ENCODE peak calls at places on chromosomes 12 and 14, in eight cellular contexts. H is right lobe of liver; G is CD8-positive, alpha-beta T cell; Q is small intestine; V is MM.1S; K is astrocyte; J is fibroblast of lung; R is stomach. L is an unnamed sample. For H3K4me1 and H3K36me3, the result is how much of the 10 kb centered on the place peaks cover.

GRCh38 chr12:89370850-89371249 is 18.5 kb upstream of the DUSP6 start:
- DNase-seq in K (peak), Q (no peak), J (peak), R (no peak), V (no peak), H (no peak), G (no peak), L (no peak)

GRCh38 chr14:36835145-36835544 is 173.5 kb downstream of the PAX9 start:
- DNase-seq in G (no peak), K (no peak), H (no peak), Q (no peak), J (no peak), R (no peak), V (no peak), L (no peak)

GRCh38 chr12:124098887-124099286 is 125.9 kb downstream of the ZNF664 start:
- DNase-seq in V (no peak), G (no peak), K (no peak), R (no peak), H (no peak), Q (no peak), J (no peak), L (no peak)

GRCh38 chr14:37842106-37842505 is 246.7 kb downstream of the TTC6 start:
- DNase-seq in H (no peak), R (no peak), K (no peak), J (no peak), V (no peak), G (no peak), Q (no peak), L (no peak)

GRCh38 chr14:92600318-92601053 is 86.9 kb downstream of the RIN3 start:
- DNase-seq in J (peak), G (no peak), Q (no peak), K (peak), R (no peak), V (no peak), H (no peak), L (no peak)

GRCh38 chr12:130356222-130356621 is 18.5 kb downstream of the PIWIL1 start:
- DNase-seq in R (no peak), V (no peak), Q (no peak), H (no peak), G (no peak), K (no peak), J (no peak), L (no peak)

GRCh38 chr14:77011226-77011762 is 17.2 kb downstream of the IRF2BPL start:
- DNase-seq in J (no peak), G (no peak), H (no peak), K (no peak), V (no peak), R (peak), Q (peak), L (no peak)

GRCh38 chr14:90193925-90194324 is 62.4 kb upstream of the PSMC1 start:
- DNase-seq in H (no peak), G (no peak), Q (peak), J (no peak), K (no peak), R (no peak), V (no peak), L (no peak)

GRCh38 chr12:62910549-62911169 is 24.3 kb downstream of the PPM1H start:
- DNase-seq in J (no peak), H (no peak), V (no peak), Q (peak), K (no peak), G (no peak), R (peak), L (no peak)

GRCh38 chr14:39398382-39398781 is 33.9 kb downstream of the FBXO33 start:
- DNase-seq in J (no peak), K (no peak), G (no peak), Q (no peak), V (peak), H (no peak), R (no peak), L (no peak)

GRCh38 chr14:105865266-105865903 is 339.0 kb downstream of the TMEM121 start:
- DNase-seq in V (no peak), G (no peak), R (peak), Q (no peak), J (no peak), H (peak), K (no peak), L (no peak)

GRCh38 chr14:85577542-85578140 is 47.7 kb downstream of the FLRT2 start:
- DNase-seq in J (no peak), Q (no peak), R (no peak), G (no peak), K (no peak), V (no peak), H (no peak), L (no peak)
- H3K4me1 ChIP-seq in J (under half), Q (under half), R (under half), G (under half), K (under half), V (under half), H (under half), L (under half)

GRCh38 chr14:52874389-52874788 is 76.5 kb downstream of the FERMT2 start:
- DNase-seq in K (no peak), J (no peak), H (no peak), G (no peak), Q (no peak), V (no peak), R (no peak), L (no peak)
- H3K36me3 ChIP-seq in K (half or more), J (under half), H (half or more), G (under half), Q (under half), V (under half), R (half or more), L (half or more)

GRCh38 chr14:103541944-103542544 is 13.0 kb downstream of the TRMT61A start:
- DNase-seq in V (no peak), K (no peak), Q (no peak), G (no peak), R (no peak), J (no peak), H (no peak), L (no peak)
- H3K4me1 ChIP-seq in V (under half), K (under half), Q (under half), G (under half), R (half or more), J (under half), H (under half), L (half or more)

GRCh38 chr12:19741132-19741489 is 301.8 kb downstream of the AEBP2 start:
- DNase-seq in H (no peak), Q (no peak), R (no peak), G (no peak), J (no peak), V (no peak), K (no peak), L (no peak)
- H3K36me3 ChIP-seq in H (under half), Q (under half), R (under half), G (under half), J (under half), V (under half), K (under half), L (under half)